ENCODE peak calls at places on chromosome 4, in five cellular contexts. One of them, this sample, is unnamed.

GRCh38 chr4:185437809-185438208 is 12.0 kb upstream of the UFSP2 start:
- DNase-seq in nephron progenitor cell: no peak
- DNase-seq in renal cortical epithelial cell: peak
- DNase-seq in activated CD4-positive, CD25-positive, alpha-beta regulatory T cell: no peak
- DNase-seq in cerebellar cortex: no peak
- DNase-seq in this sample: no peak

GRCh38 chr4:173515458-173515857 is 14.6 kb downstream of the HAND2 start:
- DNase-seq in activated CD4-positive, CD25-positive, alpha-beta regulatory T cell: no peak
- DNase-seq in renal cortical epithelial cell: no peak
- DNase-seq in nephron progenitor cell: no peak
- DNase-seq in cerebellar cortex: no peak
- DNase-seq in this sample: no peak

GRCh38 chr4:126807132-126807531 is 825.6 kb upstream of the INTU start:
- DNase-seq in renal cortical epithelial cell: peak
- DNase-seq in cerebellar cortex: no peak
- DNase-seq in activated CD4-positive, CD25-positive, alpha-beta regulatory T cell: no peak
- DNase-seq in nephron progenitor cell: no peak
- DNase-seq in this sample: no peak

GRCh38 chr4:22504931-22505330 is 10.9 kb downstream of the ADGRA3 start:
- DNase-seq in cerebellar cortex: no peak
- DNase-seq in nephron progenitor cell: no peak
- DNase-seq in activated CD4-positive, CD25-positive, alpha-beta regulatory T cell: no peak
- DNase-seq in renal cortical epithelial cell: peak
- DNase-seq in this sample: no peak

GRCh38 chr4:177464026-177464425 is 21.8 kb upstream of the AGA start:
- DNase-seq in nephron progenitor cell: no peak
- DNase-seq in cerebellar cortex: no peak
- DNase-seq in renal cortical epithelial cell: no peak
- DNase-seq in activated CD4-positive, CD25-positive, alpha-beta regulatory T cell: no peak
- DNase-seq in this sample: no peak

GRCh38 chr4:1987721-1988326 is 20.9 kb downstream of the NELFA start:
- DNase-seq in cerebellar cortex: no peak
- DNase-seq in activated CD4-positive, CD25-positive, alpha-beta regulatory T cell: no peak
- DNase-seq in renal cortical epithelial cell: no peak
- DNase-seq in nephron progenitor cell: no peak
- DNase-seq in this sample: no peak

GRCh38 chr4:158604369-158604768 is 67.3 kb downstream of the C4orf46 start:
- DNase-seq in nephron progenitor cell: no peak
- DNase-seq in activated CD4-positive, CD25-positive, alpha-beta regulatory T cell: no peak
- DNase-seq in cerebellar cortex: no peak
- DNase-seq in renal cortical epithelial cell: no peak
- DNase-seq in this sample: no peak

GRCh38 chr4:19675172-19675811 is 576.4 kb upstream of the SLIT2 start:
- DNase-seq in activated CD4-positive, CD25-positive, alpha-beta regulatory T cell: no peak
- DNase-seq in nephron progenitor cell: no peak
- DNase-seq in cerebellar cortex: no peak
- DNase-seq in renal cortical epithelial cell: no peak
- DNase-seq in this sample: no peak

GRCh38 chr4:105122334-105122733 is 24.3 kb upstream of the TET2 start:
- DNase-seq in activated CD4-positive, CD25-positive, alpha-beta regulatory T cell: no peak
- DNase-seq in renal cortical epithelial cell: peak
- DNase-seq in cerebellar cortex: no peak
- DNase-seq in nephron progenitor cell: no peak
- DNase-seq in this sample: peak

GRCh38 chr4:15366660-15367059 is 61.2 kb upstream of the C1QTNF7 start:
- DNase-seq in activated CD4-positive, CD25-positive, alpha-beta regulatory T cell: no peak
- DNase-seq in cerebellar cortex: no peak
- DNase-seq in nephron progenitor cell: no peak
- DNase-seq in renal cortical epithelial cell: peak
- DNase-seq in this sample: peak

GRCh38 chr4:75327804-75328512 is 186.2 kb downstream of the RCHY1 start:
- DNase-seq in renal cortical epithelial cell: no peak
- DNase-seq in cerebellar cortex: no peak
- DNase-seq in nephron progenitor cell: no peak
- DNase-seq in activated CD4-positive, CD25-positive, alpha-beta regulatory T cell: no peak
- DNase-seq in this sample: no peak

GRCh38 chr4:152255437-152255836 is 280.5 kb downstream of the FBXW7 start:
- DNase-seq in activated CD4-positive, CD25-positive, alpha-beta regulatory T cell: peak
- DNase-seq in cerebellar cortex: no peak
- DNase-seq in renal cortical epithelial cell: peak
- DNase-seq in nephron progenitor cell: no peak
- DNase-seq in this sample: no peak

GRCh38 chr4:6752486-6752829 is 30.1 kb upstream of the KIAA0232 start:
- DNase-seq in activated CD4-positive, CD25-positive, alpha-beta regulatory T cell: no peak
- DNase-seq in renal cortical epithelial cell: no peak
- DNase-seq in cerebellar cortex: no peak
- DNase-seq in nephron progenitor cell: no peak
- DNase-seq in this sample: no peak

GRCh38 chr4:2341911-2342652 is 76.4 kb downstream of the ZFYVE28 start:
- DNase-seq in nephron progenitor cell: no peak
- DNase-seq in cerebellar cortex: no peak
- DNase-seq in renal cortical epithelial cell: no peak
- DNase-seq in activated CD4-positive, CD25-positive, alpha-beta regulatory T cell: no peak
- DNase-seq in this sample: no peak

GRCh38 chr4:143554728-143555597 is 41.5 kb downstream of the SMARCA5 start:
- DNase-seq in activated CD4-positive, CD25-positive, alpha-beta regulatory T cell: no peak
- DNase-seq in nephron progenitor cell: no peak
- DNase-seq in cerebellar cortex: no peak
- DNase-seq in renal cortical epithelial cell: no peak
- DNase-seq in this sample: no peak

GRCh38 chr4:182569561-182569960 is 326.4 kb downstream of the TENM3 start:
- DNase-seq in nephron progenitor cell: no peak
- DNase-seq in renal cortical epithelial cell: peak
- DNase-seq in activated CD4-positive, CD25-positive, alpha-beta regulatory T cell: no peak
- DNase-seq in cerebellar cortex: no peak
- DNase-seq in this sample: peak

GRCh38 chr4:16967722-16968121 is 69.3 kb upstream of the LDB2 start:
- DNase-seq in activated CD4-positive, CD25-positive, alpha-beta regulatory T cell: no peak
- DNase-seq in cerebellar cortex: no peak
- DNase-seq in renal cortical epithelial cell: no peak
- DNase-seq in nephron progenitor cell: no peak
- DNase-seq in this sample: no peak

GRCh38 chr4:55485821-55486220 is 60.9 kb downstream of the CLOCK start:
- DNase-seq in renal cortical epithelial cell: no peak
- DNase-seq in activated CD4-positive, CD25-positive, alpha-beta regulatory T cell: no peak
- DNase-seq in cerebellar cortex: no peak
- DNase-seq in nephron progenitor cell: no peak
- DNase-seq in this sample: no peak

GRCh38 chr4:40192286-40193017 is 4.4 kb upstream of the RHOH start:
- DNase-seq in nephron progenitor cell: no peak
- DNase-seq in renal cortical epithelial cell: no peak
- DNase-seq in activated CD4-positive, CD25-positive, alpha-beta regulatory T cell: no peak
- DNase-seq in cerebellar cortex: no peak
- DNase-seq in this sample: no peak

GRCh38 chr4:145766273-145766672 is 86.3 kb downstream of the C4orf51 start:
- DNase-seq in activated CD4-positive, CD25-positive, alpha-beta regulatory T cell: no peak
- DNase-seq in cerebellar cortex: no peak
- DNase-seq in renal cortical epithelial cell: no peak
- DNase-seq in nephron progenitor cell: no peak
- DNase-seq in this sample: no peak

GRCh38 chr4:40662962-40663604 is 33.4 kb upstream of the RBM47 start:
- DNase-seq in activated CD4-positive, CD25-positive, alpha-beta regulatory T cell: no peak
- DNase-seq in cerebellar cortex: no peak
- DNase-seq in nephron progenitor cell: no peak
- DNase-seq in renal cortical epithelial cell: peak
- DNase-seq in this sample: peak

GRCh38 chr4:26325191-26325590 is 4.4 kb downstream of the RBPJ start:
- DNase-seq in activated CD4-positive, CD25-positive, alpha-beta regulatory T cell: no peak
- DNase-seq in renal cortical epithelial cell: peak
- DNase-seq in cerebellar cortex: peak
- DNase-seq in nephron progenitor cell: no peak
- DNase-seq in this sample: no peak

GRCh38 chr4:99853993-99854392 is 37.4 kb downstream of the DAPP1 start:
- DNase-seq in renal cortical epithelial cell: peak
- DNase-seq in cerebellar cortex: no peak
- DNase-seq in activated CD4-positive, CD25-positive, alpha-beta regulatory T cell: no peak
- DNase-seq in nephron progenitor cell: no peak
- DNase-seq in this sample: no peak

GRCh38 chr4:54063737-54064316 is 578 bp downstream of the CHIC2 start:
- DNase-seq in cerebellar cortex: peak
- DNase-seq in renal cortical epithelial cell: peak
- DNase-seq in activated CD4-positive, CD25-positive, alpha-beta regulatory T cell: peak
- DNase-seq in nephron progenitor cell: no peak
- DNase-seq in this sample: no peak

This sample was measured in kidney glomerular epithelial cell.